ENCODE peak calls at places on chromosomes 13 and 19, in five cellular contexts. One of them, this sample, is unnamed.
A peak's percentile ranks its signal among the peaks of the same experiment; 100 is the strongest.

GRCh38 chr19:6712692-6713670 is 7.5 kb downstream of the C3 start:
- DNase-seq in PC-3: no peak
- DNase-seq in neural progenitor cell: no peak
- DNase-seq in SK-N-SH: no peak
- DNase-seq in HCT116: no peak
- DNase-seq in this sample: no peak

GRCh38 chr13:40922437-40923040 is 96.6 kb downstream of the ELF1 start:
- DNase-seq in PC-3: no peak
- DNase-seq in neural progenitor cell: peak; percentile 11
- DNase-seq in SK-N-SH: no peak
- DNase-seq in HCT116: no peak
- DNase-seq in this sample: no peak

GRCh38 chr19:861756-862528 is 2.5 kb downstream of the CFD start:
- DNase-seq in PC-3: peak; percentile 41
- DNase-seq in neural progenitor cell: peak; percentile 88
- DNase-seq in SK-N-SH: peak; percentile 95
- DNase-seq in HCT116: peak; percentile 63
- DNase-seq in this sample: peak; percentile 50

GRCh38 chr19:38869836-38870607 is 8.1 kb downstream of the RINL start:
- DNase-seq in PC-3: no peak
- DNase-seq in neural progenitor cell: peak; percentile 81
- DNase-seq in SK-N-SH: peak; percentile 91
- DNase-seq in HCT116: no peak
- DNase-seq in this sample: peak; percentile 77

GRCh38 chr13:110131424-110131823 is 175.5 kb downstream of the COL4A1 start:
- DNase-seq in PC-3: no peak
- DNase-seq in neural progenitor cell: no peak
- DNase-seq in SK-N-SH: no peak
- DNase-seq in HCT116: no peak
- DNase-seq in this sample: no peak

GRCh38 chr19:23065306-23065705 is 51.5 kb upstream of the ZNF730 start:
- DNase-seq in PC-3: no peak
- DNase-seq in neural progenitor cell: no peak
- DNase-seq in SK-N-SH: no peak
- DNase-seq in HCT116: no peak
- DNase-seq in this sample: no peak

GRCh38 chr19:10207026-10207425 is 12.3 kb upstream of the DNMT1 start:
- DNase-seq in PC-3: no peak
- DNase-seq in neural progenitor cell: no peak
- DNase-seq in SK-N-SH: no peak
- DNase-seq in HCT116: no peak
- DNase-seq in this sample: no peak

GRCh38 chr13:28489975-28490550 is 4.9 kb downstream of the FLT1 start:
- DNase-seq in PC-3: no peak
- DNase-seq in neural progenitor cell: no peak
- DNase-seq in SK-N-SH: no peak
- DNase-seq in HCT116: no peak
- DNase-seq in this sample: no peak

GRCh38 chr13:104571161-104571889 is 1505.1 kb upstream of the SLC10A2 start:
- DNase-seq in PC-3: peak; percentile 90
- DNase-seq in neural progenitor cell: peak; percentile 72
- DNase-seq in SK-N-SH: peak; percentile 48
- DNase-seq in HCT116: peak; percentile 79
- DNase-seq in this sample: peak; percentile 57

GRCh38 chr19:54209058-54209747 is 8.5 kb downstream of the RPS9 start:
- DNase-seq in PC-3: peak; percentile 26
- DNase-seq in neural progenitor cell: no peak
- DNase-seq in SK-N-SH: peak; percentile 62
- DNase-seq in HCT116: no peak
- DNase-seq in this sample: no peak

GRCh38 chr13:67228909-67229308 is 1.2 kb downstream of the PCDH9 start:
- DNase-seq in PC-3: no peak
- DNase-seq in neural progenitor cell: no peak
- DNase-seq in SK-N-SH: no peak
- DNase-seq in HCT116: no peak
- DNase-seq in this sample: peak; percentile 5

GRCh38 chr19:13314761-13315160 is 164.6 kb downstream of the IER2 start:
- DNase-seq in PC-3: no peak
- DNase-seq in neural progenitor cell: no peak
- DNase-seq in SK-N-SH: no peak
- DNase-seq in HCT116: no peak
- DNase-seq in this sample: no peak

GRCh38 chr13:46640843-46641242 is 87.9 kb downstream of the LRCH1 start:
- DNase-seq in PC-3: peak; percentile 37
- DNase-seq in neural progenitor cell: no peak
- DNase-seq in SK-N-SH: no peak
- DNase-seq in HCT116: no peak
- DNase-seq in this sample: peak; percentile 74

GRCh38 chr19:15702590-15702930 is 25.3 kb upstream of the OR10H2 start:
- DNase-seq in PC-3: peak; percentile 42
- DNase-seq in neural progenitor cell: no peak
- DNase-seq in SK-N-SH: peak; percentile 31
- DNase-seq in HCT116: peak; percentile 16
- DNase-seq in this sample: peak; percentile 26

GRCh38 chr13:38730332-38730731 is 43.5 kb downstream of the FREM2 start:
- DNase-seq in PC-3: no peak
- DNase-seq in neural progenitor cell: peak; percentile 8
- DNase-seq in SK-N-SH: no peak
- DNase-seq in HCT116: no peak
- DNase-seq in this sample: no peak

GRCh38 chr19:35352448-35353304 is 5.0 kb downstream of the FFAR1 start:
- DNase-seq in PC-3: peak; percentile 63
- DNase-seq in neural progenitor cell: peak; percentile 84
- DNase-seq in SK-N-SH: peak; percentile 85
- DNase-seq in HCT116: peak; percentile 59
- DNase-seq in this sample: peak; percentile 83

GRCh38 chr13:78689011-78689410 is 30.1 kb upstream of the OBI1 start:
- DNase-seq in PC-3: peak; percentile 12
- DNase-seq in neural progenitor cell: peak; percentile 36
- DNase-seq in SK-N-SH: no peak
- DNase-seq in HCT116: no peak
- DNase-seq in this sample: no peak

GRCh38 chr13:41528021-41528420 is 70.7 kb downstream of the RGCC start:
- DNase-seq in PC-3: no peak
- DNase-seq in neural progenitor cell: no peak
- DNase-seq in SK-N-SH: no peak
- DNase-seq in HCT116: no peak
- DNase-seq in this sample: no peak

GRCh38 chr19:15122331-15123030 is 15.3 kb downstream of the SYDE1 start:
- DNase-seq in PC-3: no peak
- DNase-seq in neural progenitor cell: no peak
- DNase-seq in SK-N-SH: no peak
- DNase-seq in HCT116: no peak
- DNase-seq in this sample: no peak

GRCh38 chr13:46602531-46602930 is 49.6 kb downstream of the LRCH1 start:
- DNase-seq in PC-3: no peak
- DNase-seq in neural progenitor cell: no peak
- DNase-seq in SK-N-SH: no peak
- DNase-seq in HCT116: no peak
- DNase-seq in this sample: no peak

GRCh38 chr19:17751103-17751911 is at the start of gene FCHO1:
- DNase-seq in PC-3: no peak
- DNase-seq in neural progenitor cell: no peak
- DNase-seq in SK-N-SH: no peak
- DNase-seq in HCT116: no peak
- DNase-seq in this sample: no peak

GRCh38 chr13:40590112-40590862 is 76.2 kb downstream of the FOXO1 start:
- DNase-seq in PC-3: no peak
- DNase-seq in neural progenitor cell: no peak
- DNase-seq in SK-N-SH: no peak
- DNase-seq in HCT116: no peak
- DNase-seq in this sample: no peak

GRCh38 chr19:10104665-10105221 is 1.4 kb upstream of the PPAN start:
- DNase-seq in PC-3: no peak
- DNase-seq in neural progenitor cell: no peak
- DNase-seq in SK-N-SH: no peak
- DNase-seq in HCT116: no peak
- DNase-seq in this sample: no peak

DNA sequence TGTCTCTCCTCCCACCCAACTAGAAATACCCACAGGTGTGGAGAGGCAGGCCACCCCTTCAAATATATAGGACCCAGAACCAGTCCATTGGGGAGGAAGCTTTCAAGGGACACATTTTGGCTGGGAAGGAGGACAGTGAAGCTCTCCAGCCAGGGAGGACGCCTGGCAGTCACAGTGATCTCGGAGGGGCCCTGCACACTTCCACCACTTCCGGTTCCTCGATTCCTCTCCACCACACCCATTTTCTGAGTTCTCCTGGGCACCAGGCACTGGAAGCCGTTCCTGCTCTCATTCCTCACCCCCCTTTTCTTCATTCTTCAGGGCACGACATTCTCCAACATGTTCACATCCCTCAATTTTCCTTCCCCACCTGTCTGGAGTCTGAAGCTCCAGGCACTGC is 30.4 kb upstream of the CEACAM21 start:
- DNase-seq in PC-3: no peak
- DNase-seq in neural progenitor cell: no peak
- DNase-seq in SK-N-SH: no peak
- DNase-seq in HCT116: no peak
- DNase-seq in this sample: no peak
- H3K9ac ChIP-seq in PC-3: no peak overlapping the region
- H3K9ac ChIP-seq in neural progenitor cell: no peak overlapping the region
- H3K9ac ChIP-seq in SK-N-SH: no peak overlapping the region
- H3K9ac ChIP-seq in HCT116: no peak overlapping the region
- H3K9ac ChIP-seq in this sample: no peak overlapping the region

DNA sequence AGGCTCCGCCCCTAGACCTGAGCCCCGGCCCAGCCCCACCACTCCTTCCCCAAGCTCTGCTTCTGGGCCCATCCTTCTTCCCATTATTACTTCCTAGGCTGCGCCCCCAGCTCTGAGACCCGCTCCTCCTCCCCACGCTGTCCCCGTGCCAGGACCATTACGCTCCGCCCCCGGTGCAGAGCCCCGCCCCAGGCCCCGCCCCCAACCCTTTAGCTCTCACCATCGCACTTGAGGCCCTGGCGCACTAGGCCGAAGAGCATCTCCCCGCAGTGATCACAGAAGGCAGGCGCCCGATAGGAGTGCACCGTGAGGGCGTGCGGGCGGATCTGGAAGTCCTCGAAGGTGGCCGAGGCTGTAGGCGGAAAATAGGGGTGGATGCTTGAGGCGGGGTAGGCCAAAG is 6.2 kb downstream of the PRKD2 start:
- DNase-seq in PC-3: no peak
- DNase-seq in neural progenitor cell: peak; percentile 46
- DNase-seq in SK-N-SH: peak; percentile 67
- DNase-seq in HCT116: no peak
- DNase-seq in this sample: no peak
- TF ChIP-seq EZH2phosphoT487 in PC-3: no peak
- TF ChIP-seq EZH2phosphoT487 in neural progenitor cell: no peak
- TF ChIP-seq EZH2phosphoT487 in SK-N-SH: no peak
- TF ChIP-seq EZH2phosphoT487 in HCT116: no peak
- TF ChIP-seq EZH2phosphoT487 in this sample: no peak

DNA sequence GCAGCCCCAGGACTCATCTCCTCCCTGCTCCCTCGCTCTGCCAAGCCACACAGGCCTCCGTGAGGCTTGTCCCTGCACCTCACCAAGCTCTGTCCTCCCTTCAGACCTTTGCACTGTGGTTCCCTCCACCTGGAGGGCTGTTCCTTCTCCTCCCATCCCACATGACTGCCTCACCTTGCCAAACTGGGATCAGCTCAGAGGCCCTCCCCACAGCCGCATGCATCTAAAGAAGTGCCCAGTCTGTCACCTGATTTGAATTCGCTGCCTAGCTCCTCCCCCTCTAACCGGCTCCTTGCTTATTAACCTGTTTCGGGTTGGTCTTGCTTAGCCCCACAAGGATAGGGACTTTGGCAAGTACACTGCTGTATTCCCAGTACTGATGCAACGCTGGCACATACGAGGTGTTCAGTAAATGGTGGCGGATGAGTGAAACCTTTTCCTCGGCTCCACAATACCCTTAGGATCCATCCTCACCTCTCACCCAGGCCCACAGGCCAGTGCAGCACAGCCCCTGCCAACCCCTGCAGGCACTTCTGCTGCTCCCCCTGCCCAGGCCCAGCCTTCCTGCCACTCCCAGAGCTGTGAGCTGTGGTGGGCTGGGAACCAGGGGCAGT is 4.4 kb downstream of the AKT2 start:
- DNase-seq in PC-3: no peak
- DNase-seq in neural progenitor cell: no peak
- DNase-seq in SK-N-SH: no peak
- DNase-seq in HCT116: no peak
- DNase-seq in this sample: no peak
- H3K4me3 ChIP-seq in PC-3: no peak overlapping the region
- H3K4me3 ChIP-seq in neural progenitor cell: no peak overlapping the region
- H3K4me3 ChIP-seq in SK-N-SH: no peak overlapping the region
- H3K4me3 ChIP-seq in HCT116: no peak overlapping the region
- H3K4me3 ChIP-seq in this sample: no peak overlapping the region

GRCh38 chr13:44232729-44233128 is 140.9 kb upstream of the SERP2 start:
- DNase-seq in PC-3: no peak
- DNase-seq in neural progenitor cell: no peak
- DNase-seq in SK-N-SH: no peak
- DNase-seq in HCT116: no peak
- DNase-seq in this sample: no peak
- H3K9ac ChIP-seq in PC-3: peak overlapping the region; percentile 79
- H3K9ac ChIP-seq in neural progenitor cell: no peak overlapping the region
- H3K9ac ChIP-seq in SK-N-SH: no peak overlapping the region
- H3K9ac ChIP-seq in HCT116: peak overlapping the region; percentile 44
- H3K9ac ChIP-seq in this sample: no peak overlapping the region

DNA sequence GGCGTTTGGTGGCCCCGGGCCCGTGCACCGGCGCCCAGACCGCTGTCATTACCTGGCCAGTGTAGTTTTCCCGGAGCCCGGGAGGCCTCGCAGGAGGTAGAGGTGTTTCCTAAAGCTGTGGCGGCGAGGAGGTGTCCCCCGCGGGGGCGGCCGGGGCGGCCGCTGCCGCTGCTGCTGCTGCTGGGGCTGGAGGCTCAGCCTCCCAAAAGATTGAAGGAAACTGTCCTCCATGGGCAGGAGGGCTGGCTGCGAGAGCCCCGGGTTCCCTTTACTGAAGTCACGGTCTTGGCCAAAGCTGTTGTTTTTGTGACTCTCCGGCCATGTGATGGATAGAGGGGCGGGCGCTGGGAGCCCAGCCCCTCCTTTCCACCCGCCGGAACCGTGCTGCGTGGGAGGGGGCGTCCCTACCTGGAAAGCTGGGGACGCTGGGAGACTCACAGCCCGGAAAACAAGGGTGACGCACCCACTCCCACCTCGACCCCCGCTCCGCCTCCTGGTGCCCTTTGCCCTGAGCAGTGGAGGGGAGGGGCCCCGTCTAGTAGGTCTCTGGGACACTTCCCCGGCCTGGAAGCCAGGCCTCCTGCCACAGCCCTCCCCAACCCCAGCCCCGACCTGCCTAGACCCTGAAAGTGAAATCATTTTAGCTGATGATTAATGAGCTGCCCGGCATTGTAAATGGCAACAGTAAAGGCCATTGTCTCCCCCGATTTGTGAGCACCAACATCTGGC is at the start of gene N4BP2L1:
- DNase-seq in PC-3: peak; percentile 32
- DNase-seq in neural progenitor cell: peak; percentile 25
- DNase-seq in SK-N-SH: peak; percentile 87
- DNase-seq in HCT116: no peak
- DNase-seq in this sample: peak; percentile 71
- TF ChIP-seq EZH2phosphoT487 in PC-3: no peak
- TF ChIP-seq EZH2phosphoT487 in neural progenitor cell: no peak
- TF ChIP-seq EZH2phosphoT487 in SK-N-SH: no peak
- TF ChIP-seq EZH2phosphoT487 in HCT116: no peak
- TF ChIP-seq EZH2phosphoT487 in this sample: no peak